ENCODE peak calls at places on chromosomes 11 and 22, in eight cellular contexts. One of them, this sample, is unnamed.

GRCh38 chr22:20312396-20313191 is 7.3 kb downstream of the DGCR6L start:
- DNase-seq in left lung: no peak
- DNase-seq in gastrocnemius medialis: no peak
- DNase-seq in colonic mucosa: peak
- DNase-seq in pancreas: no peak
- DNase-seq in choroid plexus epithelial cell: no peak
- DNase-seq in foreskin fibroblast: no peak
- DNase-seq in glutamatergic neuron: no peak
- DNase-seq in this sample: peak

GRCh38 chr22:17647452-17647851 is 8.9 kb downstream of the BCL2L13 start:
- DNase-seq in colonic mucosa: no peak
- DNase-seq in foreskin fibroblast: no peak
- DNase-seq in gastrocnemius medialis: no peak
- DNase-seq in choroid plexus epithelial cell: no peak
- DNase-seq in glutamatergic neuron: no peak
- DNase-seq in left lung: no peak
- DNase-seq in pancreas: no peak
- DNase-seq in this sample: no peak

GRCh38 chr22:45210577-45211431 is 29.9 kb downstream of the KIAA0930 start:
- DNase-seq in gastrocnemius medialis: no peak
- DNase-seq in pancreas: no peak
- DNase-seq in foreskin fibroblast: peak
- DNase-seq in colonic mucosa: no peak
- DNase-seq in left lung: no peak
- DNase-seq in glutamatergic neuron: no peak
- DNase-seq in choroid plexus epithelial cell: no peak
- DNase-seq in this sample: no peak

GRCh38 chr22:38220653-38221386 is 19.0 kb downstream of the MAFF start:
- DNase-seq in colonic mucosa: no peak
- DNase-seq in foreskin fibroblast: no peak
- DNase-seq in choroid plexus epithelial cell: no peak
- DNase-seq in left lung: no peak
- DNase-seq in gastrocnemius medialis: no peak
- DNase-seq in glutamatergic neuron: peak
- DNase-seq in pancreas: no peak
- DNase-seq in this sample: no peak

GRCh38 chr11:60121259-60121658 is 32.8 kb downstream of the MS4A2 start:
- DNase-seq in colonic mucosa: peak
- DNase-seq in glutamatergic neuron: no peak
- DNase-seq in left lung: no peak
- DNase-seq in pancreas: no peak
- DNase-seq in choroid plexus epithelial cell: no peak
- DNase-seq in foreskin fibroblast: no peak
- DNase-seq in gastrocnemius medialis: no peak
- DNase-seq in this sample: no peak

GRCh38 chr22:42305967-42306366 is 35.5 kb upstream of the TCF20 start:
- DNase-seq in glutamatergic neuron: no peak
- DNase-seq in choroid plexus epithelial cell: no peak
- DNase-seq in foreskin fibroblast: no peak
- DNase-seq in left lung: no peak
- DNase-seq in pancreas: no peak
- DNase-seq in colonic mucosa: no peak
- DNase-seq in gastrocnemius medialis: no peak
- DNase-seq in this sample: no peak

GRCh38 chr22:46033256-46034200 is 56.6 kb upstream of the WNT7B start:
- DNase-seq in foreskin fibroblast: peak
- DNase-seq in pancreas: no peak
- DNase-seq in gastrocnemius medialis: no peak
- DNase-seq in choroid plexus epithelial cell: no peak
- DNase-seq in left lung: peak
- DNase-seq in colonic mucosa: no peak
- DNase-seq in glutamatergic neuron: no peak
- DNase-seq in this sample: peak

GRCh38 chr22:37196539-37197450 is 8.7 kb upstream of the C1QTNF6 start:
- DNase-seq in foreskin fibroblast: peak
- DNase-seq in choroid plexus epithelial cell: peak
- DNase-seq in glutamatergic neuron: peak
- DNase-seq in colonic mucosa: peak
- DNase-seq in gastrocnemius medialis: peak
- DNase-seq in left lung: peak
- DNase-seq in pancreas: peak
- DNase-seq in this sample: peak

GRCh38 chr22:41801886-41802285 is 1.4 kb downstream of the CCDC134 start:
- DNase-seq in left lung: no peak
- DNase-seq in gastrocnemius medialis: no peak
- DNase-seq in colonic mucosa: no peak
- DNase-seq in glutamatergic neuron: no peak
- DNase-seq in choroid plexus epithelial cell: no peak
- DNase-seq in foreskin fibroblast: no peak
- DNase-seq in pancreas: no peak
- DNase-seq in this sample: no peak

GRCh38 chr11:134126197-134126822 is 57.4 kb downstream of the JAM3 start:
- DNase-seq in gastrocnemius medialis: no peak
- DNase-seq in pancreas: no peak
- DNase-seq in glutamatergic neuron: no peak
- DNase-seq in colonic mucosa: no peak
- DNase-seq in choroid plexus epithelial cell: peak
- DNase-seq in left lung: no peak
- DNase-seq in foreskin fibroblast: peak
- DNase-seq in this sample: no peak

GRCh38 chr11:134120143-134120850 is 51.4 kb downstream of the JAM3 start:
- DNase-seq in colonic mucosa: peak
- DNase-seq in left lung: peak
- DNase-seq in choroid plexus epithelial cell: peak
- DNase-seq in foreskin fibroblast: peak
- DNase-seq in glutamatergic neuron: peak
- DNase-seq in gastrocnemius medialis: peak
- DNase-seq in pancreas: no peak
- DNase-seq in this sample: no peak

GRCh38 chr11:134125507-134125906 is 56.6 kb downstream of the JAM3 start:
- DNase-seq in choroid plexus epithelial cell: no peak
- DNase-seq in foreskin fibroblast: peak
- DNase-seq in colonic mucosa: no peak
- DNase-seq in pancreas: no peak
- DNase-seq in gastrocnemius medialis: no peak
- DNase-seq in left lung: no peak
- DNase-seq in glutamatergic neuron: no peak
- DNase-seq in this sample: no peak

GRCh38 chr11:134120921-134121526 is 52.2 kb downstream of the JAM3 start:
- DNase-seq in choroid plexus epithelial cell: peak
- DNase-seq in left lung: no peak
- DNase-seq in gastrocnemius medialis: no peak
- DNase-seq in foreskin fibroblast: peak
- DNase-seq in colonic mucosa: no peak
- DNase-seq in glutamatergic neuron: no peak
- DNase-seq in pancreas: no peak
- DNase-seq in this sample: peak

GRCh38 chr11:134124660-134125451 is 56.0 kb downstream of the JAM3 start:
- DNase-seq in foreskin fibroblast: peak
- DNase-seq in gastrocnemius medialis: no peak
- DNase-seq in choroid plexus epithelial cell: no peak
- DNase-seq in colonic mucosa: no peak
- DNase-seq in left lung: peak
- DNase-seq in glutamatergic neuron: peak
- DNase-seq in pancreas: peak
- DNase-seq in this sample: no peak
- TF ChIP-seq CTCF in foreskin fibroblast: no peak
- TF ChIP-seq CTCF in gastrocnemius medialis: no peak
- TF ChIP-seq CTCF in choroid plexus epithelial cell: no peak
- TF ChIP-seq CTCF in colonic mucosa: no peak
- TF ChIP-seq CTCF in left lung: no peak
- TF ChIP-seq CTCF in glutamatergic neuron: no peak
- TF ChIP-seq CTCF in pancreas: no peak
- TF ChIP-seq CTCF in this sample: no peak

GRCh38 chr11:70080763-70081162 is 2.6 kb downstream of the ANO1 start:
- DNase-seq in foreskin fibroblast: no peak
- DNase-seq in gastrocnemius medialis: no peak
- DNase-seq in colonic mucosa: no peak
- DNase-seq in left lung: no peak
- DNase-seq in glutamatergic neuron: no peak
- DNase-seq in choroid plexus epithelial cell: no peak
- DNase-seq in pancreas: no peak
- DNase-seq in this sample: peak

GRCh38 chr11:70079691-70080090 is 1.6 kb downstream of the ANO1 start:
- DNase-seq in glutamatergic neuron: no peak
- DNase-seq in left lung: no peak
- DNase-seq in colonic mucosa: no peak
- DNase-seq in choroid plexus epithelial cell: no peak
- DNase-seq in gastrocnemius medialis: no peak
- DNase-seq in pancreas: no peak
- DNase-seq in foreskin fibroblast: no peak
- DNase-seq in this sample: no peak

GRCh38 chr11:70085815-70086769 is 8.0 kb downstream of the ANO1 start:
- DNase-seq in glutamatergic neuron: no peak
- DNase-seq in gastrocnemius medialis: no peak
- DNase-seq in foreskin fibroblast: no peak
- DNase-seq in pancreas: no peak
- DNase-seq in left lung: no peak
- DNase-seq in choroid plexus epithelial cell: no peak
- DNase-seq in colonic mucosa: no peak
- DNase-seq in this sample: peak

GRCh38 chr11:70084046-70084984 is 6.2 kb downstream of the ANO1 start:
- DNase-seq in pancreas: no peak
- DNase-seq in left lung: no peak
- DNase-seq in colonic mucosa: no peak
- DNase-seq in gastrocnemius medialis: no peak
- DNase-seq in glutamatergic neuron: no peak
- DNase-seq in choroid plexus epithelial cell: no peak
- DNase-seq in foreskin fibroblast: no peak
- DNase-seq in this sample: no peak

DNA sequence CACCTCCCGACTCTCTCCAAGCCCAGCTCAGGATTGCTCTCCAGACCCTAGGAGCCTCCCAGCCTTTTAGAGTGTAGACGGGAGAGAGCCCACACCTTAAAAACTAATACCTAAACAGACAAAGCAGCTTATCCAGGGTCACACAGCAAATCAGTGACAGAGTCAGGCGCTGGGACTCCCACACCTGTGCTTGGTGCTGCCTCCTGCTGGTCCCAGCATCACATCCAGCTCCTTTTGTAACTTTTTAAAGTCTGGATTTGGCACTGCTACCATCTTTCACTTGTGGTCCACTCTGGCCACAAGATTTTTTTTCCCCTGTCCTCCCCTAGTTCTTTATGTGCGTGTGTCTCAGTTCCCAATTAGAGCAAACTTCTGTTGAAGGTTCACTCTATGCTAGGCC is 4.7 kb downstream of the ANO1 start:
- DNase-seq in colonic mucosa: no peak
- DNase-seq in pancreas: no peak
- DNase-seq in left lung: no peak
- DNase-seq in gastrocnemius medialis: no peak
- DNase-seq in glutamatergic neuron: no peak
- DNase-seq in choroid plexus epithelial cell: no peak
- DNase-seq in foreskin fibroblast: no peak
- DNase-seq in this sample: no peak
- TF ChIP-seq CTCF in colonic mucosa: no peak
- TF ChIP-seq CTCF in pancreas: no peak
- TF ChIP-seq CTCF in left lung: no peak
- TF ChIP-seq CTCF in gastrocnemius medialis: no peak
- TF ChIP-seq CTCF in glutamatergic neuron: no peak
- TF ChIP-seq CTCF in choroid plexus epithelial cell: peak
- TF ChIP-seq CTCF in foreskin fibroblast: no peak
- TF ChIP-seq CTCF in this sample: no peak

DNA sequence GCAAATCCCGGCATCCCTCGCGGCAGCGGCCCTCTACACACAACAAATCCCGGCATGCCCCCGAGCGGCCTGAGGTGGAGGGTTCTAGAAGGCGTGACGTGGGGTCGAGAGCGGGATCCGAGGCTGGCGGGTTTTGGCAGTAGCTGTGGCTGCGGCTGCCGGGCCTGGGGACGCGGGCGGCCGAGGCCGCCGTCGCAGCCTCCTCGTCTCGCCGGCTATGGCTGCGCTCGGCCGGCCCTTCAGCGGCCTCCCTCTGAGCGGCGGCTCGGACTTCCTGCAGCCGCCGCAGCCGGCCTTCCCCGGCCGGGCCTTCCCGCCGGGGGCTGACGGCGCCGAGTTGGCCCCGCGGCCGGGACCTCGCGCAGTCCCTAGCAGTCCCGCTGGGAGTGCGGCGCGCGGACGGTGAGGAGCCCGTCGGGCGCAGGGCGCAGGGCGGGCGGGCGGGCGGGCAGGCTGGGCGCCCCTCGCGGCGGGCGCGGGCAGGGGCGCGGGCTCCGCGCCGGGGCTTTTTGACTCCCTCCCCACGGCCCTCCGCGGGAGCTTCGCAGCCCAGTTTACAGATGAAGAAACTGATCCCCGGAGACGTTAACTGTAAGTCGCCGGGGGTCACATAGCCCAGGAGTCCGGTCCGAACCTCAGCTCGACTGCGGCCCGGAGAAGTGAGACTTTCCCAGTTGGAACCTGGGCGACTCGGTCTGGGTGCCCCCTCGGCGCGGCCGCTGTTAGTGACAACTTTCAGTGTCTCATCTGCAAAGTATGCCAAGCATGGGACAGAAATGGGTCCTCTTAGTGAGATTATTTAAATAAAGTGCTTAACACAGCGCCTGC is at the start of gene CCDC117:
- DNase-seq in gastrocnemius medialis: peak
- DNase-seq in glutamatergic neuron: peak
- DNase-seq in colonic mucosa: peak
- DNase-seq in choroid plexus epithelial cell: peak
- DNase-seq in pancreas: peak
- DNase-seq in foreskin fibroblast: peak
- DNase-seq in left lung: peak
- DNase-seq in this sample: peak
- TF ChIP-seq CTCF in gastrocnemius medialis: peak
- TF ChIP-seq CTCF in glutamatergic neuron: peak
- TF ChIP-seq CTCF in colonic mucosa: no peak
- TF ChIP-seq CTCF in choroid plexus epithelial cell: no peak
- TF ChIP-seq CTCF in pancreas: no peak
- TF ChIP-seq CTCF in foreskin fibroblast: no peak
- TF ChIP-seq CTCF in left lung: no peak
- TF ChIP-seq CTCF in this sample: peak

GRCh38 chr22:23205330-23205729 is 25.0 kb downstream of the BCR start:
- DNase-seq in gastrocnemius medialis: no peak
- DNase-seq in colonic mucosa: no peak
- DNase-seq in pancreas: no peak
- DNase-seq in left lung: no peak
- DNase-seq in foreskin fibroblast: no peak
- DNase-seq in choroid plexus epithelial cell: no peak
- DNase-seq in glutamatergic neuron: no peak
- DNase-seq in this sample: no peak

GRCh38 chr22:23204541-23205157 is 24.3 kb downstream of the BCR start:
- DNase-seq in gastrocnemius medialis: peak
- DNase-seq in left lung: no peak
- DNase-seq in glutamatergic neuron: no peak
- DNase-seq in foreskin fibroblast: no peak
- DNase-seq in pancreas: peak
- DNase-seq in colonic mucosa: no peak
- DNase-seq in choroid plexus epithelial cell: no peak
- DNase-seq in this sample: peak

GRCh38 chr22:23204125-23204488 is 23.8 kb downstream of the BCR start:
- DNase-seq in colonic mucosa: no peak
- DNase-seq in gastrocnemius medialis: no peak
- DNase-seq in glutamatergic neuron: no peak
- DNase-seq in pancreas: no peak
- DNase-seq in foreskin fibroblast: no peak
- DNase-seq in choroid plexus epithelial cell: no peak
- DNase-seq in left lung: no peak
- DNase-seq in this sample: no peak

GRCh38 chr22:23202812-23203451 is 22.6 kb downstream of the BCR start:
- DNase-seq in colonic mucosa: no peak
- DNase-seq in pancreas: no peak
- DNase-seq in gastrocnemius medialis: no peak
- DNase-seq in left lung: no peak
- DNase-seq in glutamatergic neuron: no peak
- DNase-seq in foreskin fibroblast: no peak
- DNase-seq in choroid plexus epithelial cell: no peak
- DNase-seq in this sample: no peak

GRCh38 chr22:23203452-23204124 is 23.3 kb downstream of the BCR start:
- DNase-seq in foreskin fibroblast: no peak
- DNase-seq in gastrocnemius medialis: no peak
- DNase-seq in glutamatergic neuron: no peak
- DNase-seq in choroid plexus epithelial cell: no peak
- DNase-seq in colonic mucosa: no peak
- DNase-seq in pancreas: no peak
- DNase-seq in left lung: no peak
- DNase-seq in this sample: no peak
- TF ChIP-seq CTCF in foreskin fibroblast: no peak
- TF ChIP-seq CTCF in gastrocnemius medialis: no peak
- TF ChIP-seq CTCF in glutamatergic neuron: no peak
- TF ChIP-seq CTCF in choroid plexus epithelial cell: no peak
- TF ChIP-seq CTCF in colonic mucosa: no peak
- TF ChIP-seq CTCF in pancreas: no peak
- TF ChIP-seq CTCF in left lung: no peak
- TF ChIP-seq CTCF in this sample: no peak

This sample was measured in breast epithelium.